ENCODE peak calls at places on chromosomes 5 and 9, in seven cellular contexts. One of them, this sample, is unnamed.

GRCh38 chr9:130271473-130271872 is 5.9 kb downstream of the HMCN2 start:
- DNase-seq in SJSA1: no peak
- DNase-seq in fibroblast of the conjunctiva: no peak
- DNase-seq in mucosa of descending colon: no peak
- DNase-seq in kidney: no peak
- DNase-seq in M059J: no peak
- DNase-seq in transverse colon: no peak
- DNase-seq in this sample: no peak

GRCh38 chr9:125558453-125559084 is 148.4 kb downstream of the MAPKAP1 start:
- DNase-seq in SJSA1: peak; percentile 59
- DNase-seq in fibroblast of the conjunctiva: peak; percentile 74
- DNase-seq in mucosa of descending colon: no peak
- DNase-seq in kidney: no peak
- DNase-seq in M059J: peak; percentile 78
- DNase-seq in transverse colon: peak; percentile 63
- DNase-seq in this sample: peak; percentile 80

GRCh38 chr9:121269030-121269887 is 1.3 kb downstream of the GSN start:
- DNase-seq in SJSA1: peak; percentile 83
- DNase-seq in fibroblast of the conjunctiva: no peak
- DNase-seq in mucosa of descending colon: peak; percentile 70
- DNase-seq in kidney: no peak
- DNase-seq in M059J: peak; percentile 63
- DNase-seq in transverse colon: peak; percentile 72
- DNase-seq in this sample: peak; percentile 35

GRCh38 chr5:80182802-80183645 is 72.8 kb downstream of the SERINC5 start:
- DNase-seq in SJSA1: no peak
- DNase-seq in fibroblast of the conjunctiva: no peak
- DNase-seq in mucosa of descending colon: no peak
- DNase-seq in kidney: no peak
- DNase-seq in M059J: no peak
- DNase-seq in transverse colon: peak; percentile 26
- DNase-seq in this sample: no peak

GRCh38 chr5:53170748-53171349 is 61.3 kb upstream of the MOCS2 start:
- DNase-seq in SJSA1: no peak
- DNase-seq in fibroblast of the conjunctiva: peak; percentile 23
- DNase-seq in mucosa of descending colon: no peak
- DNase-seq in kidney: no peak
- DNase-seq in M059J: peak; percentile 55
- DNase-seq in transverse colon: peak; percentile 15
- DNase-seq in this sample: peak; percentile 58

GRCh38 chr5:2259494-2260107 is 376.9 kb upstream of the IRX4 start:
- DNase-seq in SJSA1: no peak
- DNase-seq in fibroblast of the conjunctiva: no peak
- DNase-seq in mucosa of descending colon: no peak
- DNase-seq in kidney: no peak
- DNase-seq in M059J: no peak
- DNase-seq in transverse colon: no peak
- DNase-seq in this sample: no peak

GRCh38 chr9:33192493-33193245 is 25.5 kb upstream of the B4GALT1 start:
- DNase-seq in SJSA1: no peak
- DNase-seq in fibroblast of the conjunctiva: no peak
- DNase-seq in mucosa of descending colon: no peak
- DNase-seq in kidney: no peak
- DNase-seq in M059J: no peak
- DNase-seq in transverse colon: no peak
- DNase-seq in this sample: peak; percentile 65

GRCh38 chr9:120393386-120394057 is 186.4 kb downstream of the CDK5RAP2 start:
- DNase-seq in SJSA1: peak; percentile 61
- DNase-seq in fibroblast of the conjunctiva: no peak
- DNase-seq in mucosa of descending colon: no peak
- DNase-seq in kidney: no peak
- DNase-seq in M059J: peak; percentile 72
- DNase-seq in transverse colon: no peak
- DNase-seq in this sample: peak; percentile 64

GRCh38 chr5:92042237-92042636 is 659.1 kb upstream of the ARRDC3 start:
- DNase-seq in SJSA1: no peak
- DNase-seq in fibroblast of the conjunctiva: no peak
- DNase-seq in mucosa of descending colon: no peak
- DNase-seq in kidney: no peak
- DNase-seq in M059J: peak; percentile 50
- DNase-seq in transverse colon: no peak
- DNase-seq in this sample: no peak

GRCh38 chr9:84271004-84271886 is 69.3 kb downstream of the SLC28A3 start:
- DNase-seq in SJSA1: no peak
- DNase-seq in fibroblast of the conjunctiva: peak; percentile 75
- DNase-seq in mucosa of descending colon: peak; percentile 69
- DNase-seq in kidney: peak; percentile 89
- DNase-seq in M059J: peak; percentile 86
- DNase-seq in transverse colon: peak; percentile 56
- DNase-seq in this sample: peak; percentile 59

GRCh38 chr5:95530441-95530840 is 24.3 kb downstream of the SKIC3 start:
- DNase-seq in SJSA1: peak; percentile 44
- DNase-seq in fibroblast of the conjunctiva: peak; percentile 45
- DNase-seq in mucosa of descending colon: no peak
- DNase-seq in kidney: no peak
- DNase-seq in M059J: peak; percentile 50
- DNase-seq in transverse colon: no peak
- DNase-seq in this sample: peak; percentile 97

GRCh38 chr9:101562966-101563365 is 29.3 kb downstream of the RNF20 start:
- DNase-seq in SJSA1: no peak
- DNase-seq in fibroblast of the conjunctiva: no peak
- DNase-seq in mucosa of descending colon: no peak
- DNase-seq in kidney: no peak
- DNase-seq in M059J: no peak
- DNase-seq in transverse colon: no peak
- DNase-seq in this sample: peak; percentile 17

This sample was measured in fibroblast of mammary gland.